ENCODE peak calls at places on chromosomes 5 and 9, in four cellular contexts. S is GM12878, T is SK-N-SH, J is K562. C is an unnamed sample.

GRCh38 chr5:129361441-129362025 is 98.6 kb upstream of the ADAMTS19 start:
- DNase-seq in S (no peak), T (no peak), J (no peak), C (no peak)

GRCh38 chr5:10454591-10455272 is 13.1 kb downstream of the ROPN1L start:
- DNase-seq in S (no peak), T (no peak), J (no peak), C (no peak)

GRCh38 chr9:99057665-99058625 is 47.0 kb upstream of the TGFBR1 start:
- DNase-seq in S (peak), T (no peak), J (peak), C (no peak)

GRCh38 chr5:139481122-139481533 is 1.4 kb downstream of the STING1 start:
- DNase-seq in S (no peak), T (peak), J (peak), C (no peak)

GRCh38 chr5:151151793-151152192 is 5.8 kb downstream of the ANXA6 start:
- DNase-seq in S (peak), T (no peak), J (no peak), C (no peak)

GRCh38 chr5:39399135-39400036 is 25.4 kb downstream of the DAB2 start:
- DNase-seq in S (no peak), T (no peak), J (peak), C (no peak)

GRCh38 chr5:131776451-131776850 is 20.4 kb downstream of the FNIP1 start:
- DNase-seq in S (no peak), T (no peak), J (no peak), C (no peak)

GRCh38 chr5:54643679-54644078 is 126.1 kb downstream of the SNX18 start:
- DNase-seq in S (no peak), T (no peak), J (no peak), C (no peak)

GRCh38 chr5:75611324-75612210 is at the start of gene ANKDD1B:
- DNase-seq in S (no peak), T (peak), J (no peak), C (peak)

GRCh38 chr9:110152704-110153374 is 55.1 kb downstream of the C9orf152 start:
- DNase-seq in S (no peak), T (peak), J (peak), C (no peak)

GRCh38 chr9:125142560-125143376 is 560 bp downstream of the SCAI start:
- DNase-seq in S (no peak), T (no peak), J (no peak), C (no peak)

GRCh38 chr5:145811834-145812625 is 23.1 kb downstream of the PRELID2 start:
- DNase-seq in S (no peak), T (no peak), J (no peak), C (no peak)

GRCh38 chr5:10695055-10695649 is 65.9 kb downstream of the DAP start:
- DNase-seq in S (no peak), T (peak), J (peak), C (no peak)

GRCh38 chr5:34709861-34710673 is 53.9 kb downstream of the RAI14 start:
- DNase-seq in S (no peak), T (no peak), J (no peak), C (no peak)

GRCh38 chr5:91219141-91219802 is 163.8 kb downstream of the ARRDC3 start:
- DNase-seq in S (no peak), T (no peak), J (peak), C (no peak)

GRCh38 chr9:106862946-106863740 is at the start of gene ZNF462:
- DNase-seq in S (no peak), T (peak), J (no peak), C (peak)

GRCh38 chr9:70110194-70111041 is 66.8 kb downstream of the MAMDC2 start:
- DNase-seq in S (no peak), T (no peak), J (no peak), C (no peak)

GRCh38 chr5:57692582-57693487 is 210.2 kb upstream of the ACTBL2 start:
- DNase-seq in S (no peak), T (no peak), J (peak), C (peak)

GRCh38 chr5:37791321-37791720 is 48.5 kb downstream of the GDNF start:
- DNase-seq in S (no peak), T (no peak), J (no peak), C (no peak)

GRCh38 chr9:133731876-133732321 is 6.3 kb downstream of the SARDH start:
- DNase-seq in S (no peak), T (peak), J (peak), C (no peak)

GRCh38 chr9:94611638-94612068 is 18.0 kb upstream of the FBP2 start:
- DNase-seq in S (no peak), T (no peak), J (no peak), C (no peak)

GRCh38 chr9:101977614-101978210 is 239.3 kb upstream of the GRIN3A start:
- DNase-seq in S (no peak), T (peak), J (peak), C (no peak)

GRCh38 chr9:33184947-33185346 is 17.8 kb upstream of the B4GALT1 start:
- DNase-seq in S (no peak), T (no peak), J (peak), C (no peak)

GRCh38 chr5:100502684-100503083 is 32.5 kb upstream of the FAM174A start:
- DNase-seq in S (no peak), T (no peak), J (no peak), C (no peak)

GRCh38 chr5:434443-435146 is 8.4 kb upstream of the EXOC3 start:
- DNase-seq in S (no peak), T (no peak), J (no peak), C (no peak)

GRCh38 chr9:32045513-32045912 is 338.9 kb upstream of the ACO1 start:
- DNase-seq in S (no peak), T (no peak), J (no peak), C (no peak)

GRCh38 chr5:170333161-170333909 is 35.8 kb upstream of the LCP2 start:
- DNase-seq in S (peak), T (no peak), J (peak), C (no peak)

GRCh38 chr5:171400169-171400568 is 12.5 kb downstream of the NPM1 start:
- DNase-seq in S (no peak), T (no peak), J (no peak), C (no peak)

GRCh38 chr5:94025788-94026473 is 284.5 kb upstream of the POU5F2 start:
- DNase-seq in S (no peak), T (no peak), J (no peak), C (no peak)

GRCh38 chr9:80117031-80117430 is 545.3 kb downstream of the TLE4 start:
- DNase-seq in S (no peak), T (no peak), J (no peak), C (no peak)

GRCh38 chr9:71446499-71447411 is 321.6 kb downstream of the CEMIP2 start:
- DNase-seq in S (no peak), T (peak), J (peak), C (peak)

GRCh38 chr5:75733767-75734166 is 16.5 kb upstream of the POC5 start:
- DNase-seq in S (no peak), T (no peak), J (no peak), C (no peak)

GRCh38 chr5:123080215-123080614 is 8.8 kb upstream of the PRDM6 start:
- DNase-seq in S (no peak), T (no peak), J (no peak), C (no peak)

GRCh38 chr5:127666043-127666716 is 17.3 kb downstream of the CTXN3 start:
- DNase-seq in S (no peak), T (no peak), J (no peak), C (no peak)
- TF ChIP-seq NRF1 in S (no peak), T (no peak), J (no peak), C (no peak)

GRCh38 chr9:126620478-126620877 is 6.8 kb downstream of the LMX1B start:
- DNase-seq in S (no peak), T (no peak), J (no peak), C (no peak)

GRCh38 chr9:126622872-126623271 is 9.1 kb downstream of the LMX1B start:
- DNase-seq in S (no peak), T (no peak), J (no peak), C (no peak)

GRCh38 chr9:126619336-126619919 is 5.7 kb downstream of the LMX1B start:
- DNase-seq in S (no peak), T (no peak), J (no peak), C (no peak)

GRCh38 chr9:126621919-126622735 is 8.4 kb downstream of the LMX1B start:
- DNase-seq in S (no peak), T (no peak), J (no peak), C (no peak)

GRCh38 chr9:126621056-126621918 is 7.6 kb downstream of the LMX1B start:
- DNase-seq in S (no peak), T (no peak), J (no peak), C (no peak)
- TF ChIP-seq NRF1 in S (no peak), T (no peak), J (no peak), C (no peak)

GRCh38 chr9:81716409-81716808 is 27.1 kb upstream of the TLE1 start:
- DNase-seq in S (no peak), T (no peak), J (no peak), C (no peak)
- TF ChIP-seq NRF1 in S (no peak), T (no peak), J (no peak), C (no peak)

GRCh38 chr9:1871486-1872181 is 143.5 kb upstream of the SMARCA2 start:
- DNase-seq in S (no peak), T (no peak), J (no peak), C (peak)
- TF ChIP-seq NRF1 in S (no peak), T (no peak), J (no peak), C (no peak)

GRCh38 chr9:114237781-114238180 is 82.4 kb downstream of the COL27A1 start:
- DNase-seq in S (no peak), T (no peak), J (no peak), C (no peak)

GRCh38 chr9:114236391-114237138 is 81.2 kb downstream of the COL27A1 start:
- DNase-seq in S (no peak), T (peak), J (no peak), C (no peak)

GRCh38 chr9:114237247-114237646 is 81.9 kb downstream of the COL27A1 start:
- DNase-seq in S (no peak), T (no peak), J (no peak), C (no peak)

GRCh38 chr9:114233806-114234205 is 78.5 kb downstream of the COL27A1 start:
- DNase-seq in S (no peak), T (no peak), J (no peak), C (no peak)

GRCh38 chr9:114235113-114235589 is 79.8 kb downstream of the COL27A1 start:
- DNase-seq in S (no peak), T (peak), J (no peak), C (no peak)
- TF ChIP-seq NRF1 in S (no peak), T (no peak), J (no peak), C (no peak)

GRCh38 chr9:135326141-135326540 is 153.4 kb upstream of the PPP1R26 start:
- DNase-seq in S (no peak), T (no peak), J (no peak), C (no peak)
- TF ChIP-seq NRF1 in S (no peak), T (no peak), J (no peak), C (no peak)

GRCh38 chr5:80809451-80809850 is 150.7 kb upstream of the RASGRF2 start:
- DNase-seq in S (no peak), T (no peak), J (no peak), C (no peak)

GRCh38 chr5:80805038-80805437 is 150.3 kb upstream of the DHFR start:
- DNase-seq in S (no peak), T (no peak), J (no peak), C (no peak)

GRCh38 chr5:80799573-80799972 is 144.8 kb upstream of the DHFR start:
- DNase-seq in S (no peak), T (no peak), J (no peak), C (no peak)

GRCh38 chr5:80806929-80807328 is 152.1 kb upstream of the DHFR start:
- DNase-seq in S (no peak), T (no peak), J (no peak), C (no peak)

DNA sequence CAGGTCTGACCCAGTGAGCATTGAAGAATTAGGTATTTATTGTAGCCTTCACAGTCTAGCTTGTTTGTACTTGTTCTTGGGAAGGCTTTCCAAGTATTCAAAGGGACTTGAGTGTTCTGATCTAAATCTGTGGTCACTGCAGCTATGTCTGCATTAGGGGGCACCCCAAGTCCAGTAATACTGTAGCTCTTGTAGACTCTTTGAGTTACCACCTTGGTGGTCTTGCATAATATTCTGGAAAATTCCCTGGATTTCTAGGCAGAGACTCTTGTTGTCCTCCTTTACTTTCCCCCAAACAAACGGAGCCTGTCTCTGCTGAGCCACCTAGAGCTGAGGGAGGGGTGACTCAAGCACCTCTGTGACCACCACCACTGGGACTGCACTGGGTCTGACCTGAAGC is 149.5 kb upstream of the DHFR start:
- DNase-seq in S (no peak), T (no peak), J (no peak), C (no peak)
- TF ChIP-seq NRF1 in S (no peak), T (no peak), J (no peak), C (no peak)

DNA sequence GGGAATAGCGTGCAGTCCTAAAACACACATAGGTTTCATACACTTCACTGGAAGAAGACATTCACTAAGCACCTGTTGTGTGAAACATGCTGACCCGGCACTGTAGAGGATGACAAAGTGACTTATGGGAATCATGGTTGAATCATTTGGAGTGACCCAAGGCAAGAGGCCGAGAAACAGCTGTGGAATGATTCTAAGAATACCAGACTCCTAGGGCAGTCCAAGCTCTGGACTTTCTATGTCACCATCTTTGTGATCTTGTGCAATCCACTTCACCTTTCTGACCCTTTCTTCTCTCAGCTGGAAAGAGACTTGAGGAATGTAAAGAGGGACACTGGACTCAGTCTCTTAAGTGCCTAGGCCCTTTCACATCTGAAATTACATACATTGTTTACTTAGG is 13.1 kb downstream of the MSANTD3 start:
- DNase-seq in S (no peak), T (no peak), J (no peak), C (no peak)
- TF ChIP-seq NRF1 in S (no peak), T (no peak), J (no peak), C (no peak)

GRCh38 chr5:98781520-98781919 is 8.1 kb downstream of the RGMB start:
- DNase-seq in S (no peak), T (no peak), J (no peak), C (no peak)

GRCh38 chr5:98783051-98783649 is 9.7 kb downstream of the RGMB start:
- DNase-seq in S (no peak), T (no peak), J (no peak), C (no peak)

GRCh38 chr5:98779264-98779877 is 5.9 kb downstream of the RGMB start:
- DNase-seq in S (no peak), T (no peak), J (no peak), C (no peak)

GRCh38 chr5:98781964-98782363 is 8.5 kb downstream of the RGMB start:
- DNase-seq in S (no peak), T (no peak), J (no peak), C (no peak)

DNA sequence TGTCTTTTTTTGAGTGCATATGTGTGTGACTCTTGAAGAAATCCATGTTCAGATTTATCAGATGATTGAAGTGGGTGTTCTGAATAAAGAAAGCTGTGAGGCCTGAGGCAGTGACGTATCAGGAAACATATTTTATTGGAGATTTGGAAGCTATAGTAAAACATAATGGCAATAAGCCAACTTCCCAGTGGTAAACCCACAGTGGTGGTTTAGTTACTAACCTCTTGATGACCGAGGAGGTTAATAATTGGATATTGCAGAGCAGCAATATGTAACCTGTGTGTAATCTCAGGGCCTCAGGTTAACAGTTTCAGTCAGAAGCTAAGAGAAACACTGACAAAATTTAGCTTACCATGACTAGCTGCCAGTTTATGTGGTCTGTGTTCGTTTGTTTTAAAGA is 6.9 kb downstream of the RGMB start:
- DNase-seq in S (no peak), T (no peak), J (no peak), C (no peak)
- TF ChIP-seq NRF1 in S (no peak), T (no peak), J (no peak), C (no peak)